ENCODE peak calls at places on chromosomes 11 and 22, in four cellular contexts. One of them, this sample, is unnamed.

GRCh38 chr11:128550967-128551522 is 36.3 kb downstream of the ETS1 start:
- DNase-seq in Ammon's horn: no peak
- DNase-seq in naive thymus-derived CD8-positive, alpha-beta T cell: no peak
- DNase-seq in left ventricle myocardium superior: no peak
- DNase-seq in this sample: no peak

GRCh38 chr11:63791495-63792167 is 21.6 kb upstream of the SPINDOC start:
- DNase-seq in Ammon's horn: no peak
- DNase-seq in naive thymus-derived CD8-positive, alpha-beta T cell: no peak
- DNase-seq in left ventricle myocardium superior: no peak
- DNase-seq in this sample: no peak

GRCh38 chr11:102341844-102342318 is 5.1 kb upstream of the BIRC2 start:
- DNase-seq in Ammon's horn: peak
- DNase-seq in naive thymus-derived CD8-positive, alpha-beta T cell: peak
- DNase-seq in left ventricle myocardium superior: peak
- DNase-seq in this sample: no peak

GRCh38 chr11:36002196-36002595 is 58.3 kb downstream of the LDLRAD3 start:
- DNase-seq in Ammon's horn: peak
- DNase-seq in naive thymus-derived CD8-positive, alpha-beta T cell: no peak
- DNase-seq in left ventricle myocardium superior: no peak
- DNase-seq in this sample: no peak

GRCh38 chr11:32597914-32598313 is 14.3 kb downstream of the EIF3M start:
- DNase-seq in Ammon's horn: no peak
- DNase-seq in naive thymus-derived CD8-positive, alpha-beta T cell: no peak
- DNase-seq in left ventricle myocardium superior: no peak
- DNase-seq in this sample: no peak

GRCh38 chr11:1553808-1554594 is 18.1 kb downstream of the DUSP8 start:
- DNase-seq in Ammon's horn: no peak
- DNase-seq in naive thymus-derived CD8-positive, alpha-beta T cell: no peak
- DNase-seq in left ventricle myocardium superior: no peak
- DNase-seq in this sample: no peak

GRCh38 chr11:65506770-65507485 is 8.1 kb downstream of the MALAT1 start:
- DNase-seq in Ammon's horn: peak
- DNase-seq in naive thymus-derived CD8-positive, alpha-beta T cell: no peak
- DNase-seq in left ventricle myocardium superior: no peak
- DNase-seq in this sample: no peak

GRCh38 chr22:23836692-23837495 is 1.9 kb downstream of the DERL3 start:
- DNase-seq in Ammon's horn: no peak
- DNase-seq in naive thymus-derived CD8-positive, alpha-beta T cell: peak
- DNase-seq in left ventricle myocardium superior: peak
- DNase-seq in this sample: no peak

GRCh38 chr11:65695459-65696241 is 16.4 kb upstream of the KAT5 start:
- DNase-seq in Ammon's horn: peak
- DNase-seq in naive thymus-derived CD8-positive, alpha-beta T cell: no peak
- DNase-seq in left ventricle myocardium superior: no peak
- DNase-seq in this sample: no peak

GRCh38 chr22:29216873-29217666 is 11.4 kb downstream of the EMID1 start:
- DNase-seq in Ammon's horn: peak
- DNase-seq in naive thymus-derived CD8-positive, alpha-beta T cell: no peak
- DNase-seq in left ventricle myocardium superior: peak
- DNase-seq in this sample: no peak

GRCh38 chr11:36622431-36623136 is 24.5 kb upstream of the RAG2 start:
- DNase-seq in Ammon's horn: no peak
- DNase-seq in naive thymus-derived CD8-positive, alpha-beta T cell: no peak
- DNase-seq in left ventricle myocardium superior: no peak
- DNase-seq in this sample: no peak

GRCh38 chr11:94657629-94658028 is 90.5 kb downstream of the PIWIL4 start:
- DNase-seq in Ammon's horn: no peak
- DNase-seq in naive thymus-derived CD8-positive, alpha-beta T cell: no peak
- DNase-seq in left ventricle myocardium superior: no peak
- DNase-seq in this sample: no peak

GRCh38 chr11:69040051-69040450 is 8.7 kb upstream of the TPCN2 start:
- DNase-seq in Ammon's horn: no peak
- DNase-seq in naive thymus-derived CD8-positive, alpha-beta T cell: no peak
- DNase-seq in left ventricle myocardium superior: no peak
- DNase-seq in this sample: no peak

GRCh38 chr11:78406568-78407196 is 10.9 kb downstream of the GAB2 start:
- DNase-seq in Ammon's horn: no peak
- DNase-seq in naive thymus-derived CD8-positive, alpha-beta T cell: no peak
- DNase-seq in left ventricle myocardium superior: no peak
- DNase-seq in this sample: no peak

GRCh38 chr11:9351956-9352355 is 32.5 kb upstream of the IPO7 start:
- DNase-seq in Ammon's horn: no peak
- DNase-seq in naive thymus-derived CD8-positive, alpha-beta T cell: no peak
- DNase-seq in left ventricle myocardium superior: no peak
- DNase-seq in this sample: no peak

GRCh38 chr22:27318516-27318915 is 483.0 kb downstream of the MN1 start:
- DNase-seq in Ammon's horn: peak
- DNase-seq in naive thymus-derived CD8-positive, alpha-beta T cell: no peak
- DNase-seq in left ventricle myocardium superior: peak
- DNase-seq in this sample: no peak

GRCh38 chr11:114060402-114061052 is 1.0 kb downstream of the ZBTB16 start:
- DNase-seq in Ammon's horn: no peak
- DNase-seq in naive thymus-derived CD8-positive, alpha-beta T cell: no peak
- DNase-seq in left ventricle myocardium superior: peak
- DNase-seq in this sample: no peak

GRCh38 chr11:14587203-14587602 is 56.4 kb upstream of the PDE3B start:
- DNase-seq in Ammon's horn: peak
- DNase-seq in naive thymus-derived CD8-positive, alpha-beta T cell: no peak
- DNase-seq in left ventricle myocardium superior: no peak
- DNase-seq in this sample: no peak

GRCh38 chr11:77617892-77618291 is 19.7 kb downstream of the CLNS1A start:
- DNase-seq in Ammon's horn: no peak
- DNase-seq in naive thymus-derived CD8-positive, alpha-beta T cell: no peak
- DNase-seq in left ventricle myocardium superior: no peak
- DNase-seq in this sample: no peak

GRCh38 chr11:103993502-103993901 is 42.9 kb upstream of the DDI1 start:
- DNase-seq in Ammon's horn: no peak
- DNase-seq in naive thymus-derived CD8-positive, alpha-beta T cell: no peak
- DNase-seq in left ventricle myocardium superior: no peak
- DNase-seq in this sample: peak

GRCh38 chr11:85945296-85945695 is 90.1 kb downstream of the CCDC83 start:
- DNase-seq in Ammon's horn: no peak
- DNase-seq in naive thymus-derived CD8-positive, alpha-beta T cell: no peak
- DNase-seq in left ventricle myocardium superior: no peak
- DNase-seq in this sample: no peak

GRCh38 chr22:30810105-30810504 is 115.4 kb downstream of the OSBP2 start:
- DNase-seq in Ammon's horn: no peak
- DNase-seq in naive thymus-derived CD8-positive, alpha-beta T cell: no peak
- DNase-seq in left ventricle myocardium superior: no peak
- DNase-seq in this sample: no peak

GRCh38 chr11:111912535-111912934 is at the start of gene HSPB2:
- DNase-seq in Ammon's horn: no peak
- DNase-seq in naive thymus-derived CD8-positive, alpha-beta T cell: no peak
- DNase-seq in left ventricle myocardium superior: peak
- DNase-seq in this sample: no peak

GRCh38 chr22:45129703-45130524 is 33.8 kb upstream of the NUP50 start:
- DNase-seq in Ammon's horn: no peak
- DNase-seq in naive thymus-derived CD8-positive, alpha-beta T cell: no peak
- DNase-seq in left ventricle myocardium superior: no peak
- DNase-seq in this sample: no peak